ENCODE peak calls at places on chromosomes 12 and 14, in ten cellular contexts. X, M, T, P, B, A, O, G, W and H are unnamed samples.

GRCh38 chr12:65955418-65955817 is 131.1 kb downstream of the HMGA2 start:
- DNase-seq in X (no peak), M (no peak), T (no peak), P (no peak), B (no peak), A (no peak), O (no peak), G (no peak), W (no peak), H (no peak)

GRCh38 chr12:71415336-71416231 is 24.0 kb upstream of the LGR5 start:
- DNase-seq in X (peak; percentile 76), M (no peak), T (peak; percentile 74), P (peak; percentile 62), B (no peak), A (no peak), O (no peak), G (peak; percentile 76), W (peak; percentile 43), H (peak; percentile 51)

GRCh38 chr12:119179335-119180021 is 747 bp downstream of the HSPB8 start:
- DNase-seq in X (no peak), M (no peak), T (no peak), P (peak; percentile 90), B (no peak), A (peak; percentile 41), O (no peak), G (peak; percentile 94), W (no peak), H (peak; percentile 86)

GRCh38 chr12:99911076-99911475 is 73.7 kb downstream of the ANKS1B start:
- DNase-seq in X (no peak), M (no peak), T (no peak), P (peak; percentile 90), B (no peak), A (no peak), O (no peak), G (no peak), W (peak; percentile 17), H (peak; percentile 96)

GRCh38 chr14:101182476-101182875 is 279.0 kb upstream of the RTL1 start:
- DNase-seq in X (no peak), M (no peak), T (no peak), P (no peak), B (no peak), A (no peak), O (no peak), G (no peak), W (no peak), H (no peak)

GRCh38 chr14:101494826-101495225 is 66.5 kb upstream of the DIO3 start:
- DNase-seq in X (no peak), M (no peak), T (no peak), P (no peak), B (no peak), A (no peak), O (no peak), G (peak; percentile 13), W (no peak), H (no peak)

GRCh38 chr14:100608064-100608463 is 20.8 kb upstream of the BEGAIN start:
- DNase-seq in X (no peak), M (no peak), T (no peak), P (no peak), B (no peak), A (no peak), O (no peak), G (no peak), W (no peak), H (no peak)

GRCh38 chr14:54312166-54312801 is 84.5 kb upstream of the CDKN3 start:
- DNase-seq in X (peak; percentile 16), M (no peak), T (no peak), P (peak; percentile 87), B (no peak), A (no peak), O (no peak), G (no peak), W (no peak), H (peak; percentile 83)

GRCh38 chr14:54642950-54643695 is 76.2 kb downstream of the SAMD4A start:
- DNase-seq in X (peak; percentile 41), M (no peak), T (peak; percentile 36), P (peak; percentile 23), B (no peak), A (no peak), O (no peak), G (peak; percentile 49), W (no peak), H (no peak)

GRCh38 chr12:52148541-52149181 is 43.2 kb downstream of the KRT80 start:
- DNase-seq in X (no peak), M (no peak), T (no peak), P (peak; percentile 92), B (no peak), A (no peak), O (no peak), G (peak; percentile 85), W (peak; percentile 92), H (peak; percentile 37)

GRCh38 chr12:49020441-49020840 is 1.9 kb upstream of the PRKAG1 start:
- DNase-seq in X (no peak), M (no peak), T (no peak), P (no peak), B (no peak), A (no peak), O (no peak), G (no peak), W (no peak), H (no peak)

GRCh38 chr12:114684098-114684869 is at the start of gene TBX3:
- DNase-seq in X (peak; percentile 97), M (no peak), T (peak; percentile 100), P (peak; percentile 94), B (peak; percentile 16), A (peak; percentile 95), O (no peak), G (peak; percentile 99), W (peak; percentile 93), H (peak; percentile 68)

GRCh38 chr12:109770104-109770860 is 56.7 kb downstream of the FAM222A start:
- DNase-seq in X (no peak), M (no peak), T (no peak), P (no peak), B (no peak), A (no peak), O (peak; percentile 4), G (peak; percentile 46), W (no peak), H (no peak)

GRCh38 chr14:90643982-90644510 is 172.2 kb downstream of the TTC7B start:
- DNase-seq in X (no peak), M (no peak), T (no peak), P (no peak), B (no peak), A (no peak), O (no peak), G (no peak), W (no peak), H (no peak)

GRCh38 chr12:30977124-30977523 is 50.6 kb downstream of the TSPAN11 start:
- DNase-seq in X (no peak), M (no peak), T (no peak), P (no peak), B (no peak), A (no peak), O (no peak), G (no peak), W (no peak), H (no peak)

GRCh38 chr14:88825503-88825902 is 1.1 kb downstream of the TTC8 start:
- DNase-seq in X (no peak), M (no peak), T (no peak), P (no peak), B (no peak), A (no peak), O (no peak), G (no peak), W (no peak), H (no peak)

GRCh38 chr12:58920956-58921861 is 905 bp upstream of the LRIG3 start:
- DNase-seq in X (no peak), M (no peak), T (no peak), P (no peak), B (no peak), A (no peak), O (no peak), G (no peak), W (peak; percentile 62), H (no peak)